ENCODE peak calls at places on chromosomes 11 and 22, in six cellular contexts. C is mesenchymal stem cell, T is neuronal stem cell, F is trophoblast cell, J is IMR-90, A is H1. H is an unnamed sample. For H3K36me3, the result is how much of the 10 kb centered on the place peaks cover.

GRCh38 chr11:61472868-61473267 is 35.7 kb upstream of the LRRC10B start:
- DNase-seq in C (no peak), T (no peak), F (peak), J (peak), A (no peak), H (no peak)

GRCh38 chr11:32569313-32569881 is 14.2 kb upstream of the EIF3M start:
- DNase-seq in C (no peak), T (no peak), F (no peak), J (no peak), A (no peak), H (no peak)

GRCh38 chr22:29994027-29994715 is 86.1 kb upstream of the HORMAD2 start:
- DNase-seq in C (peak), T (no peak), F (peak), J (peak), A (no peak), H (no peak)

GRCh38 chr11:102994101-102994500 is 38.6 kb upstream of the MMP13 start:
- DNase-seq in C (peak), T (no peak), F (no peak), J (peak), A (no peak), H (no peak)

GRCh38 chr11:70577948-70578347 is 179.6 kb downstream of the CTTN start:
- DNase-seq in C (no peak), T (no peak), F (no peak), J (no peak), A (no peak), H (no peak)

GRCh38 chr11:16402654-16403447 is 46.5 kb upstream of the SOX6 start:
- DNase-seq in C (no peak), T (peak), F (no peak), J (no peak), A (peak), H (peak)

GRCh38 chr11:12201016-12201985 is 90.9 kb downstream of the MICAL2 start:
- DNase-seq in C (peak), T (no peak), F (peak), J (peak), A (no peak), H (peak)

GRCh38 chr11:34052608-34053160 is 1.2 kb downstream of the CAPRIN1 start:
- DNase-seq in C (peak), T (peak), F (peak), J (no peak), A (no peak), H (peak)

GRCh38 chr11:37088573-37088910 is 490.5 kb upstream of the RAG2 start:
- DNase-seq in C (no peak), T (no peak), F (no peak), J (no peak), A (no peak), H (no peak)

DNA sequence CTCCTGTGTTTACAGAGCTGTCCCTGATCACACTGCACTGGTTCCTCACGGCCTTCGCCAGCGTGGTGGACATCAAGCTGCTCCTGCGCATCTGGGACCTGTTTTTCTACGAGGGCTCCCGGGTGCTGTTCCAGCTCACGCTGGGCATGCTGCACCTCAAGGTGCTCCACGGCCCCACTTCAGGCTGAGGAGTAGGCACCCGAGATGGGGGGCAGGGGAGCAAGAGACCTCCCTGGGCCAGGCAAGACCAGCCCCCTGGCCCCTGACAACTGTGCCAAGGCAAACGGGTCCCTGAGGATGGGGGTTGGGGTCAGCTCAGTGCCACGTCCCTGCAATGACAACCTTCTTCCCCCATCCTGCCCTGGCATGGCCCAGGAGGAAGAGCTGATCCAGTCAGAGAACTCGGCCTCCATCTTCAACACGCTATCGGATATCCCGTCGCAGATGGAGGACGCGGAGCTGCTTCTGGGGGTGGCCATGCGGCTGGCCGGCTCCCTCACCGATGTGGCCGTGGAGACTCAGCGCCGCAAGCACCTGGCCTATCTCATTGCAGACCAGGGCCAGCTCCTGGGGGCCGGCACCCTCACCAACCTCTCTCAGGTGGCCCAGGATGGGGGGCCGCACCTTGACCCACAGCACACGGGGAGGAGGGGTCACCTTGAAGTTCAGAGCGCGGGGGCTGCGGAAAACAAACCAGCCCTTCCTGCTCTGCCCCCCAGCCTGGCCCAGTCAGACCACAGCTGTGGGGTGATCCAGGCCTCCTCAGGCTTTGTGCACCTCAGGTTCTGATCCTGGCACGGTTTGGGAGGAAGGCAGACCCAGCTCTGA is 35.9 kb downstream of the SGSM3 start:
- DNase-seq in C (no peak), T (no peak), F (no peak), J (no peak), A (no peak), H (no peak)
- H3K36me3 ChIP-seq in C (half or more), T (half or more), F (half or more), J (half or more), A (under half), H (under half)

GRCh38 chr22:24244144-24244787 is 616 bp downstream of the GGT5 start:
- DNase-seq in C (peak), T (no peak), F (no peak), J (peak), A (no peak), H (no peak)
- H4K8ac ChIP-seq in C (peak), T (peak), F (peak), J (peak), A (no peak), H (no peak)

GRCh38 chr22:48257690-48258065 is 1495.2 kb downstream of the TBC1D22A start:
- DNase-seq in C (no peak), T (no peak), F (peak), J (no peak), A (no peak), H (peak)
- H3K18ac ChIP-seq in C (no peak), T (no peak), F (no peak), J (no peak), A (no peak), H (no peak)

GRCh38 chr22:31822523-31822922 is 68.7 kb downstream of the DEPDC5 start:
- DNase-seq in C (no peak), T (no peak), F (no peak), J (no peak), A (no peak), H (no peak)
- H3K36me3 ChIP-seq in C (under half), T (under half), F (under half), J (half or more), A (under half), H (under half)

GRCh38 chr11:120830092-120830491 is 193.8 kb upstream of the TBCEL start:
- DNase-seq in C (no peak), T (no peak), F (no peak), J (no peak), A (no peak), H (no peak)

GRCh38 chr11:120828847-120829246 is 195.1 kb upstream of the TBCEL start:
- DNase-seq in C (no peak), T (no peak), F (no peak), J (no peak), A (no peak), H (no peak)

GRCh38 chr11:120824242-120824641 is 199.7 kb upstream of the TBCEL start:
- DNase-seq in C (no peak), T (no peak), F (no peak), J (no peak), A (no peak), H (no peak)

GRCh38 chr11:120832609-120833221 is 191.2 kb upstream of the TBCEL start:
- DNase-seq in C (no peak), T (peak), F (no peak), J (no peak), A (no peak), H (no peak)

DNA sequence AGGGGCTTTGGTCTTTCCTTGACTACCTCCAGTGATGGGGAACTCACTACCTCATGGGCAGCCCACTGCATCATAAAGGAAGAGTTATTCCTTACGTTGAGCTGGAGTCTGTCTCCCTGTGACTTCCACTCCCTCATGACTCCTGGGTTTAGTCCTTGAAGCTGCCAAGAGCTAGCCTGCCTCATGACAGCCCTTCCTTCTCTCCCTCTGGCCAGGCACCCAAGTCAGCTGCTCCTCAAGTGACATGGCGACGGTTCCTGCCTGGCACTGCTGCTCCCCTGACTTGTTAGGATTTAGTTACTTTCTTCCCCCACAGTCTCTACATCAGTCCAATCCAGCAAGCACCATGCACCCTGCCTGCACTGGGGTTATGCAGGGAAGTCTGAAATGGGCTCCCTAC is 196.1 kb upstream of the TBCEL start:
- DNase-seq in C (no peak), T (no peak), F (no peak), J (no peak), A (no peak), H (no peak)
- H4K8ac ChIP-seq in C (no peak), T (no peak), F (no peak), J (no peak), A (no peak), H (no peak)